ENCODE peak calls at places on chromosome 15, in six cellular contexts. L is GF-D8, O is T-cell, F is tibial nerve, P is H9, C is WTC11. S is an unnamed sample.

GRCh38 chr15:96002890-96003859 is 327.3 kb upstream of the NR2F2 start:
- DNase-seq in L (no peak), O (no peak), F (no peak), P (no peak), C (no peak), S (no peak)

GRCh38 chr15:43085921-43086320 is 19.9 kb downstream of the UBR1 start:
- DNase-seq in L (no peak), O (no peak), F (no peak), P (no peak), C (no peak), S (no peak)

GRCh38 chr15:74265046-74265639 is 29.0 kb downstream of the CCDC33 start:
- DNase-seq in L (no peak), O (no peak), F (no peak), P (peak), C (peak), S (no peak)

GRCh38 chr15:67779160-67780111 is 45.9 kb upstream of the SKOR1 start:
- DNase-seq in L (no peak), O (no peak), F (no peak), P (no peak), C (no peak), S (no peak)

GRCh38 chr15:25743160-25743908 is 119.8 kb downstream of the ATP10A start:
- DNase-seq in L (no peak), O (no peak), F (no peak), P (no peak), C (no peak), S (no peak)

GRCh38 chr15:72117448-72117697 is 577 bp downstream of the MYO9A start:
- DNase-seq in L (no peak), O (peak), F (peak), P (peak), C (peak), S (peak)

GRCh38 chr15:40477703-40478269 is 7.0 kb downstream of the CHST14 start:
- DNase-seq in L (no peak), O (no peak), F (no peak), P (no peak), C (no peak), S (no peak)

GRCh38 chr15:72116680-72117447 is 1.1 kb downstream of the MYO9A start:
- DNase-seq in L (no peak), O (peak), F (peak), P (no peak), C (no peak), S (peak)

GRCh38 chr15:63473999-63474809 is 30.2 kb upstream of the USP3 start:
- DNase-seq in L (no peak), O (peak), F (no peak), P (peak), C (peak), S (no peak)

GRCh38 chr15:66287461-66288055 is 5.8 kb upstream of the DIS3L start:
- DNase-seq in L (no peak), O (no peak), F (no peak), P (no peak), C (no peak), S (no peak)

GRCh38 chr15:41820791-41821423 is 7.0 kb upstream of the JMJD7 start:
- DNase-seq in L (no peak), O (no peak), F (no peak), P (no peak), C (no peak), S (no peak)

GRCh38 chr15:74428970-74429783 is 4.6 kb downstream of the SEMA7A start:
- DNase-seq in L (peak), O (no peak), F (no peak), P (no peak), C (no peak), S (no peak)

GRCh38 chr15:96122077-96123027 is 208.1 kb upstream of the NR2F2 start:
- DNase-seq in L (no peak), O (no peak), F (no peak), P (no peak), C (no peak), S (no peak)

GRCh38 chr15:23602124-23602523 is 36.6 kb downstream of the MKRN3 start:
- DNase-seq in L (no peak), O (no peak), F (no peak), P (no peak), C (no peak), S (no peak)

GRCh38 chr15:32692286-32692685 is 25.5 kb upstream of the GREM1 start:
- DNase-seq in L (no peak), O (no peak), F (no peak), P (no peak), C (no peak), S (no peak)

GRCh38 chr15:68315035-68315434 is 37.5 kb downstream of the FEM1B start:
- DNase-seq in L (no peak), O (no peak), F (no peak), P (peak), C (no peak), S (no peak)

GRCh38 chr15:84570164-84570692 is 30.6 kb upstream of the ZSCAN2 start:
- DNase-seq in L (no peak), O (peak), F (peak), P (no peak), C (peak), S (no peak)

S was measured in activated naive CD4-positive, alpha-beta T cell.